ENCODE peak calls at places on chromosomes 13 and 19, in nine cellular contexts. M, P, Y, L, B, C, O, I and V are unnamed samples.
A peak's percentile ranks its signal among the peaks of the same experiment; 100 is the strongest.

GRCh38 chr19:5949792-5950305 is 28.1 kb downstream of the RANBP3 start:
- DNase-seq in Y (no peak), M (no peak), I (no peak), P (no peak), C (no peak), B (no peak), O (no peak), L (no peak), V (no peak)

GRCh38 chr19:53538378-53539109 is 599 bp downstream of the ZNF331 start:
- DNase-seq in C (no peak), L (no peak), I (peak; percentile 33), B (no peak), Y (no peak), O (no peak), P (no peak), M (no peak), V (no peak)

GRCh38 chr19:10764340-10764894 is 46.5 kb downstream of the DNM2 start:
- DNase-seq in L (no peak), Y (no peak), O (no peak), M (no peak), C (no peak), I (no peak), P (no peak), B (no peak), V (no peak)

GRCh38 chr13:50444726-50445125 is 398.8 kb downstream of the DLEU7 start:
- DNase-seq in O (no peak), P (no peak), Y (no peak), M (no peak), I (no peak), C (no peak), B (no peak), L (no peak), V (no peak)

GRCh38 chr19:49331616-49332055 is 3.6 kb upstream of the CD37 start:
- DNase-seq in O (no peak), L (no peak), P (peak; percentile 70), I (peak; percentile 70), C (peak; percentile 20), Y (no peak), M (no peak), B (no peak), V (peak; percentile 76)

GRCh38 chr19:3796358-3796757 is 10.2 kb upstream of the MATK start:
- DNase-seq in I (no peak), P (no peak), Y (no peak), L (no peak), B (no peak), C (no peak), O (no peak), M (no peak), V (no peak)

GRCh38 chr13:55554741-55555140 is 1586.0 kb upstream of the PRR20A start:
- DNase-seq in P (no peak), O (no peak), L (no peak), M (no peak), Y (no peak), C (no peak), I (no peak), B (no peak), V (no peak)

GRCh38 chr13:51502206-51502651 is 49.4 kb upstream of the INTS6 start:
- DNase-seq in C (no peak), M (no peak), P (no peak), B (peak; percentile 14), Y (no peak), O (no peak), I (no peak), L (no peak), V (peak; percentile 30)

GRCh38 chr19:44668985-44669764 is 2.1 kb upstream of the CEACAM19 start:
- DNase-seq in P (no peak), B (no peak), O (no peak), I (no peak), Y (no peak), L (no peak), C (no peak), M (no peak), V (no peak)

GRCh38 chr13:94666065-94666464 is 46.3 kb downstream of the SOX21 start:
- DNase-seq in B (no peak), O (no peak), C (no peak), Y (no peak), P (no peak), M (no peak), L (no peak), I (no peak), V (no peak)

GRCh38 chr19:32406161-32407003 is 812 bp downstream of the DPY19L3 start:
- DNase-seq in P (no peak), Y (no peak), M (no peak), L (no peak), O (no peak), B (no peak), I (no peak), C (no peak), V (no peak)

GRCh38 chr13:99418663-99419140 is 82.6 kb upstream of the TM9SF2 start:
- DNase-seq in P (no peak), M (no peak), O (no peak), I (no peak), B (no peak), L (no peak), Y (no peak), C (no peak), V (no peak)

GRCh38 chr19:31519216-31519615 is 170.0 kb upstream of the TSHZ3 start:
- DNase-seq in I (no peak), C (no peak), M (no peak), Y (no peak), P (no peak), L (no peak), O (no peak), B (no peak), V (no peak)

GRCh38 chr19:18226956-18227780 is 930 bp upstream of the PDE4C start:
- DNase-seq in P (no peak), L (no peak), M (no peak), Y (no peak), O (no peak), B (no peak), I (no peak), C (no peak), V (no peak)

GRCh38 chr19:56015756-56016155 is 29.2 kb downstream of the NLRP5 start:
- DNase-seq in B (no peak), L (no peak), P (no peak), M (no peak), O (no peak), Y (no peak), C (no peak), I (no peak), V (no peak)

GRCh38 chr13:99911069-99911964 is 60.2 kb downstream of the ZIC5 start:
- DNase-seq in B (no peak), Y (peak; percentile 39), M (no peak), P (no peak), I (no peak), C (no peak), L (no peak), O (no peak), V (no peak)

GRCh38 chr13:49371943-49372636 is 71.8 kb downstream of the CAB39L start:
- DNase-seq in P (no peak), C (peak; percentile 20), Y (no peak), B (no peak), M (no peak), O (no peak), I (peak; percentile 9), L (no peak), V (no peak)

GRCh38 chr13:110199046-110199831 is 107.7 kb downstream of the COL4A1 start:
- DNase-seq in I (no peak), M (no peak), B (no peak), O (no peak), L (no peak), C (no peak), P (no peak), Y (no peak), V (no peak)

GRCh38 chr13:100108913-100109507 is 20.1 kb downstream of the PCCA start:
- DNase-seq in B (no peak), P (no peak), I (no peak), Y (no peak), M (no peak), L (no peak), O (no peak), C (no peak), V (no peak)

GRCh38 chr13:47499358-47500150 is 501.5 kb downstream of the SUCLA2 start:
- DNase-seq in O (no peak), L (no peak), P (no peak), M (peak; percentile 68), C (peak; percentile 67), Y (no peak), I (no peak), B (no peak), V (no peak)

GRCh38 chr13:77298403-77298802 is 28.5 kb downstream of the MYCBP2 start:
- DNase-seq in L (no peak), Y (no peak), O (no peak), P (no peak), M (no peak), I (no peak), C (no peak), B (no peak), V (no peak)

GRCh38 chr19:31100945-31101344 is 248.3 kb downstream of the TSHZ3 start:
- DNase-seq in P (no peak), C (no peak), M (no peak), B (no peak), O (no peak), L (no peak), Y (no peak), I (no peak), V (no peak)